ENCODE peak calls at places on chromosomes 16 and 17, in four cellular contexts. F, T, E and X are unnamed samples.

GRCh38 chr17:75356260-75356937 is 49.1 kb downstream of the GRB2 start:
- DNase-seq in T (no peak), E (peak; percentile 38), F (no peak), X (no peak)

GRCh38 chr17:67052720-67053437 is 8.5 kb downstream of the CACNG1 start:
- DNase-seq in F (no peak), E (no peak), T (no peak), X (no peak)

GRCh38 chr17:20105539-20106291 is 96.6 kb downstream of the SPECC1 start:
- DNase-seq in F (no peak), T (no peak), E (no peak), X (no peak)

GRCh38 chr17:31558748-31559646 is 167.5 kb downstream of the RAB11FIP4 start:
- DNase-seq in T (no peak), F (peak; percentile 91), E (peak; percentile 59), X (peak; percentile 70)

GRCh38 chr17:49249292-49249794 is 18.8 kb upstream of the PHOSPHO1 start:
- DNase-seq in E (no peak), T (no peak), F (peak; percentile 68), X (no peak)

GRCh38 chr17:17479209-17479608 is 2.4 kb downstream of the MED9 start:
- DNase-seq in F (no peak), E (peak; percentile 58), T (no peak), X (no peak)

GRCh38 chr16:31356566-31357323 is 1.8 kb downstream of the ITGAX start:
- DNase-seq in T (no peak), E (no peak), F (no peak), X (no peak)

GRCh38 chr16:3089717-3090592 is 9.1 kb downstream of the ZSCAN10 start:
- DNase-seq in T (no peak), F (no peak), E (no peak), X (no peak)

GRCh38 chr16:73713817-73714495 is 582.7 kb upstream of the PSMD7 start:
- DNase-seq in T (no peak), E (peak; percentile 42), F (peak; percentile 21), X (peak; percentile 51)

GRCh38 chr17:80104321-80104955 is 3.1 kb downstream of the GAA start:
- DNase-seq in E (no peak), T (no peak), F (no peak), X (no peak)

GRCh38 chr17:330993-331701 is 21.5 kb downstream of the RPH3AL start:
- DNase-seq in E (no peak), T (no peak), F (no peak), X (no peak)

GRCh38 chr16:12468552-12468951 is 335.1 kb downstream of the CPPED1 start:
- DNase-seq in T (no peak), F (peak; percentile 14), E (no peak), X (no peak)

GRCh38 chr17:19787733-19788357 is 39.7 kb upstream of the ALDH3A1 start:
- DNase-seq in F (no peak), E (no peak), T (no peak), X (no peak)

GRCh38 chr17:21573961-21574610 is 118.2 kb upstream of the KCNJ18 start:
- DNase-seq in F (no peak), E (no peak), T (no peak), X (no peak)

GRCh38 chr16:2150418-2151187 is 2.2 kb downstream of the RAB26 start:
- DNase-seq in T (no peak), F (peak; percentile 49), E (peak; percentile 68), X (no peak)

GRCh38 chr17:32609085-32609484 is 122.3 kb downstream of the CDK5R1 start:
- DNase-seq in T (peak; percentile 59), F (no peak), E (peak; percentile 6), X (no peak)

GRCh38 chr16:30903596-30903995 is 7.2 kb downstream of the CTF1 start:
- DNase-seq in T (no peak), E (peak; percentile 38), F (peak; percentile 40), X (no peak)

GRCh38 chr17:4739122-4740024 is at the start of the genes CXCL16 and ZMYND15:
- DNase-seq in F (peak; percentile 42), E (no peak), T (no peak), X (peak; percentile 54)

GRCh38 chr16:30112197-30113030 is 923 bp downstream of the GDPD3 start:
- DNase-seq in E (peak; percentile 83), F (peak; percentile 78), T (no peak), X (peak; percentile 95)

GRCh38 chr17:1002412-1002753 is 5.5 kb downstream of the TIMM22 start:
- DNase-seq in T (no peak), E (no peak), F (no peak), X (no peak)

GRCh38 chr16:3356118-3356517 is 429 bp downstream of the OR2C1 start:
- DNase-seq in F (peak; percentile 20), T (no peak), E (no peak), X (no peak)

GRCh38 chr16:2214721-2214970 is at the start of gene PGP:
- DNase-seq in T (no peak), F (no peak), E (no peak), X (no peak)

GRCh38 chr17:81952792-81953228 is 5.8 kb upstream of the MYADML2 start:
- DNase-seq in F (no peak), T (no peak), E (no peak), X (no peak)
- TF ChIP-seq TARDBP in F (no peak), T (no peak), E (no peak), X (no peak)

GRCh38 chr16:54932737-54933254 is 2.1 kb downstream of the IRX5 start:
- DNase-seq in E (no peak), F (no peak), T (no peak), X (no peak)
- TF ChIP-seq BHLHE40 in E (no peak), F (no peak), T (no peak), X (no peak)

GRCh38 chr17:14429084-14429483 is 128.2 kb downstream of the HS3ST3B1 start:
- DNase-seq in E (no peak), F (no peak), T (no peak), X (no peak)

GRCh38 chr17:14427914-14428639 is 127.2 kb downstream of the HS3ST3B1 start:
- DNase-seq in T (peak; percentile 3), E (no peak), F (no peak), X (no peak)

GRCh38 chr17:14428640-14429029 is 127.8 kb downstream of the HS3ST3B1 start:
- DNase-seq in F (no peak), T (no peak), E (no peak), X (no peak)

GRCh38 chr17:14434506-14434905 is 133.6 kb downstream of the HS3ST3B1 start:
- DNase-seq in T (peak; percentile 1), E (no peak), F (no peak), X (no peak)

DNA sequence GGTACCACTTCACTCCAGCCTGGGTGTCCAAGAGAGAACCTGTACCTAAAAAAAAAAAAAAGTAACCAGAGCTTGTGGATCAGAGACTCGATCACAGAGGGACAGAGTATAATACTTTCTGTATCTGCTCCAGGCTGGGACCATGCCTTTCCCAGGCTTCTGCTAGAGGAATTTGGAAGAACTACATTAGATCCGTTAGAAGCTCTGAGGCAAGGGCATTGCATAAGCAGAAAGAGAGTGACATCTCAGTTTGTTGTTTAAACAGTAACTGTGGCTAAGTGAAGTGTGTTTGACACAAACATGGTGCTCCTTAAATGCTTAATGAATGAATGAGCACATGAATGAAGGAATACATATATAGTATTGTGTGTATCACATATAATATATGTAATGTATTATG is 131.2 kb downstream of the HS3ST3B1 start:
- DNase-seq in E (no peak), T (no peak), F (no peak), X (no peak)
- TF ChIP-seq FOXM1 in E (no peak), T (no peak), F (no peak), X (no peak)

DNA sequence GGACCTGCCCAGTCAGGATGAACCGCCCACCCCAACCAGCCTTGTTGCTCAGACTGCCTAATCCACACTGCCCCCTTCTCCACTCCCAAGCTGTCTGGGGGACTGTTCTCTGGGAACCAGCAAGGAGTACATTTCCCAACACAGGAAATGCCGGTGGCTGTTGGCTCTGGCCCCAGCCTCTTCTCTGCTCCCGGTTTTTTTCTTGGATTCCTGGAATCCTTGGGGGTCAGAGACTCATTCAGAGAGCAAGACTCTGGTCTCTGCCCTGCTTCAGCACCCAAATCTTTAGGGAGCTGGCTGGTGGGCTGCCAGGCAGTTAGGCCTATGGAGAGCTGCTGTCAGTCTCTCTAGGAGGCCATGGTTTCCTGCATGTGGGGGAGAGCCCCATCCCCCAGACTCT is 10.8 kb upstream of the MTMR4 start:
- DNase-seq in E (no peak), T (no peak), F (no peak), X (no peak)
- TF ChIP-seq TARDBP in E (no peak), T (no peak), F (no peak), X (no peak)

DNA sequence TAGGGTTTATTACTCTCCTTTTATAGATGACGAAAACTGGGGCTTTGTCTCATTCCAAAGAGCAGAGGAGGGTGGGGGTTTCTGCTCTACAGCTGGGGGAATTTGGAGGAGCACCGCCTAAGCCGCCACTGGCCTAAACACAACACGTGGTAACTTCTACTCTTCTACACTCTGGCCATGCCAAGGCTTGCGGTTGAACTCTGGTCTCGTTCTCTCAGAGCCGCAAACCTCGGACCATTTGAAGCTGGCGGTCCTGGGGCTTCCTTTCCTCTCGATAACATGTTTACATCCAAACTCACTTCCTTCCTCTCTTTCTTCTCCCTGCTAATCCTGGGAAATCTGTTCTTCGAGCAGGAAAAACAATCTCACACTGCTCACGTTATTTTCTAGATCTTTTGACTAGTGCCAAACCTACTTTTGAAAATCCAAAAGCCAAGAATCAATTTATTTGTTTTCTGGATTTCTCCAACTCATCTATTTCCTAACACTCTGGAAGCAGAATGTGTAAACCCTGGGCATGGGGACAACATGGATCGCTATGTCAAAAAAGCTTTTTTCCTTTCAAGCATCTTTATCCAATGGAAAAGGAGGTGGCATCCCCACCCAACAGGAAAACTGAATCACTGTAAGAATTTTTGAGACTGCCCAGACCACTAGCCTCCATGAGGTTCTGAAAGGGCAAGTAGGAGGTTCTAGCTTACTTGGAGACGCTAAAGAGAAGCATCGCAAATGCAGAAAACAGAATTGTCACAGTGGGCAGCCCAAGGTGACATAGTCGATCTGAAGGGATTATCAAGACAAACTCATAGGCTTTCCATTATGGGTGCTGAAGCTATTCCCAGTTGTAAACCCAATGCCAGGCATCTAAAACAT is 13.6 kb upstream of the EEF2K start:
- DNase-seq in F (peak; percentile 61), T (peak; percentile 85), E (peak; percentile 98), X (no peak)
- TF ChIP-seq BHLHE40 in F (no peak), T (peak; percentile 86), E (no peak), X (no peak)

GRCh38 chr16:68901910-68902309 is 58.6 kb downstream of the TANGO6 start:
- DNase-seq in E (no peak), F (no peak), T (no peak), X (no peak)
- TF ChIP-seq FOXM1 in E (no peak), F (no peak), T (no peak), X (no peak)

DNA sequence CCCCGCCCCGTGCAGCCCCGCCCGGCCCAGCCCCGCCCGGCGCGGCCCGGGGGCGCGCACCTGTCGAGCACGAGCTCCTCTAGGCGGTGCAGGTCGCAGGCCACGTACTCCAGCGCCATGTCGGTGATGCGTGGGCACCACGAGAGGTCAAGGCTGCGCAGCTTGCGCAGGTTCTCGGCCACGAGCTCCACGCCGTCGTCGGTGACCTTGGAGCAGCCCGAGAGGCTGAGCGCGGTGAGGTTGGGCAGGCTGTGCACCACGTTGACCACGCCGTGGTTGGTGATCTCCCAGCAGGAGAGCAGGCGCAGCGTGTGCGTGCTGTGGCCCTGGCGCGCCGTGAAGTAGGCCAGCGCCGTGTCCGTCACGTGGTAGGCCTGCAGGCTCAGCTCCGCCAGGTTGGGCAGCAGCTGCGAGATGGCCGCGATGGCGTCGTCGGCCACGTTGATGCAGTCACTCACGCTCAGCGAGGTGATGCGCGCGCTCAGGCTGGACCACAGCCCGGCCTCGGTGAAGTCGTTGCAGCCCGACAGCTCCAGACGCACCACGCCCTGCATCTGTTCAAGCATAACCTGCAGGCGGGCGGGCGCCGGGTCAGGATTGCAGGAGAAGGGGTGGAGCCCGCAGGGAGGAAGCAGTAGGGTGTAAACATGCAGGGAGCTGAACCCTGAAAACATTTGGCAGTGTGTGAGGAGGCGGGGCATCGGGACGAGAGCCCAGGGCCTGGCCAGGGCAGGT is 5.3 kb upstream of the WDR24 start:
- DNase-seq in F (peak; percentile 88), E (no peak), T (no peak), X (no peak)
- TF ChIP-seq TARDBP in F (peak; percentile 45), E (no peak), T (no peak), X (no peak)